ENCODE peak calls at places on chromosomes 16 and 17, in five cellular contexts. R, W, N, H and X are unnamed samples.

GRCh38 chr17:74699236-74699635 is 13.5 kb downstream of the CD300LF start:
- DNase-seq in R (no peak), W (no peak), N (no peak), H (no peak), X (no peak)

GRCh38 chr17:8163978-8164814 is 1.4 kb upstream of the VAMP2 start:
- DNase-seq in R (no peak), W (peak; percentile 50), N (peak; percentile 48), H (no peak), X (peak; percentile 83)

GRCh38 chr17:38464251-38464722 is 36.0 kb downstream of the ARHGAP23 start:
- DNase-seq in R (no peak), W (no peak), N (peak; percentile 8), H (no peak), X (no peak)

GRCh38 chr17:32265192-32265895 is at the start of gene RHBDL3:
- DNase-seq in R (no peak), W (no peak), N (no peak), H (peak; percentile 36), X (no peak)

GRCh38 chr17:74528491-74529199 is 2.6 kb downstream of the CD300LB start:
- DNase-seq in R (no peak), W (no peak), N (peak; percentile 77), H (no peak), X (no peak)

GRCh38 chr17:77453613-77454559 is 313.1 kb downstream of the SEC14L1 start:
- DNase-seq in R (peak; percentile 77), W (peak; percentile 57), N (peak; percentile 64), H (no peak), X (no peak)

GRCh38 chr16:50351116-50351515 is 17.7 kb downstream of the BRD7 start:
- DNase-seq in R (no peak), W (no peak), N (no peak), H (no peak), X (no peak)

GRCh38 chr17:37107406-37108083 is 158.8 kb downstream of the AATF start:
- DNase-seq in R (peak; percentile 76), W (peak; percentile 36), N (no peak), H (no peak), X (peak; percentile 85)

GRCh38 chr17:83160443-83161297 is 81.3 kb downstream of the METRNL start:
- DNase-seq in R (no peak), W (no peak), N (no peak), H (no peak), X (peak; percentile 45)

GRCh38 chr16:88941933-88942909 is 34.8 kb downstream of the CBFA2T3 start:
- DNase-seq in R (no peak), W (peak; percentile 25), N (peak; percentile 89), H (peak; percentile 83), X (no peak)

GRCh38 chr16:8867483-8868271 is 1.1 kb downstream of the CARHSP1 start:
- DNase-seq in R (no peak), W (no peak), N (no peak), H (no peak), X (no peak)

GRCh38 chr17:77186141-77186604 is 45.4 kb downstream of the SEC14L1 start:
- DNase-seq in R (no peak), W (no peak), N (no peak), H (no peak), X (no peak)

GRCh38 chr17:81386646-81387234 is 8.5 kb upstream of the BAHCC1 start:
- DNase-seq in R (no peak), W (peak; percentile 33), N (no peak), H (no peak), X (peak; percentile 85)

GRCh38 chr17:5832886-5833285 is 237.3 kb upstream of the WSCD1 start:
- DNase-seq in R (peak; percentile 84), W (peak; percentile 10), N (no peak), H (no peak), X (no peak)

GRCh38 chr16:66358231-66358630 is 8.3 kb upstream of the CDH5 start:
- DNase-seq in R (peak; percentile 49), W (no peak), N (no peak), H (no peak), X (peak; percentile 10)

GRCh38 chr16:8552487-8553221 is 37.7 kb downstream of the TMEM114 start:
- DNase-seq in R (no peak), W (no peak), N (no peak), H (no peak), X (no peak)

GRCh38 chr16:23869052-23869451 is 33.3 kb downstream of the PRKCB start:
- DNase-seq in R (no peak), W (no peak), N (no peak), H (no peak), X (no peak)

GRCh38 chr16:67542464-67542863 is 13.8 kb downstream of the RIPOR1 start:
- DNase-seq in R (peak; percentile 42), W (peak; percentile 68), N (peak; percentile 79), H (peak; percentile 47), X (peak; percentile 62)

GRCh38 chr17:44269795-44270320 is 1.9 kb upstream of the SLC4A1 start:
- DNase-seq in R (no peak), W (no peak), N (no peak), H (no peak), X (no peak)

GRCh38 chr16:57376313-57376818 is 4.1 kb downstream of the CX3CL1 start:
- DNase-seq in R (no peak), W (no peak), N (no peak), H (no peak), X (no peak)

GRCh38 chr17:77475012-77475976 is 334.5 kb downstream of the SEC14L1 start:
- DNase-seq in R (peak; percentile 85), W (peak; percentile 83), N (no peak), H (no peak), X (no peak)

GRCh38 chr16:88469615-88470395 is 16.7 kb downstream of the ZFPM1 start:
- DNase-seq in R (no peak), W (no peak), N (peak; percentile 55), H (no peak), X (no peak)

GRCh38 chr17:81566461-81567126 is 14.4 kb upstream of the FAAP100 start:
- DNase-seq in R (peak; percentile 79), W (peak; percentile 98), N (no peak), H (no peak), X (no peak)

GRCh38 chr16:86080982-86081381 is 182.0 kb downstream of the IRF8 start:
- DNase-seq in R (no peak), W (no peak), N (no peak), H (no peak), X (no peak)

GRCh38 chr16:8953064-8953463 is 10.6 kb downstream of the USP7 start:
- DNase-seq in R (no peak), W (no peak), N (no peak), H (no peak), X (no peak)

GRCh38 chr16:63612462-63613227 is 1509.2 kb downstream of the CDH11 start:
- DNase-seq in R (no peak), W (no peak), N (no peak), H (no peak), X (no peak)
- TF ChIP-seq CTCF in R (no peak), W (no peak), N (no peak), H (no peak), X (no peak)

GRCh38 chr16:1583180-1583579 is 28.7 kb downstream of the IFT140 start:
- DNase-seq in R (no peak), W (no peak), N (no peak), H (no peak), X (no peak)
- TF ChIP-seq CTCF in R (no peak), W (no peak), N (no peak), H (no peak), X (no peak)

DNA sequence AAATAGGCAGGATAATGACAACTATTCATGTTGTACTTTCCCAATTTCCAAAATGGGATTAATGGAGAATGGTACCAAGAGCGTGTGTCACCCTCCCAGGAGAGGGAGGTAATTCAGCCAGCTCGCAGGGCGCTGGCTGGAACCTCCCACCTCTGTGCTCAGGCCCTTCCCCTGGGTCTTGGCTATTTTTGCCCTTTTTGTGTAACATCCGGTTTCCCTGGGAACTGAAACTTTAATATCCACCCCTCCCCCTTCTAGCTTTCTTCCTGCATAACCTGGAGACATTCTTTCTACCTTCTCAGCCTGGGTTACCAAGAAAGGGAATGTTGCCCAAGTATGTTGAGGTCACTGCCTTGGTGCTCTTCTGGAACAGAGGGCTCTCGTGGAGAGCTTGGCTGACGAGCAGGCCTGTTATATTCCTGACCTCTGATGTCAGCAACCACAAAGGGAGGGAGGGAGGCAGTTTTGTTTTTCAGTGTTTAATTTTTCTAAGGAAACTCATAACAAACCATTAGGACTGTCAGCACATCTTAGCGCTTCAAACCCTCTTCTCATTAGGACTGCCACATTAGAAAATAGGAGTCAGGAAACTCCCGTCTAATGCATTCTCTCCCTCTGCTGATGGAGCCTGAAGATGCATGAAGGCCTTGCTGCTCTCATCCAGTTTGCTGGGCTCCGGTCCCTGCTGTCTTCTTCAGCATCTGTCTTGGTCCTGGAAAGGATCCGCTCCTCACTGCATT is 25.6 kb downstream of the ITGB3 start:
- DNase-seq in R (peak; percentile 99), W (peak; percentile 98), N (peak; percentile 82), H (no peak), X (peak; percentile 73)
- TF ChIP-seq CTCF in R (no peak), W (peak; percentile 10), N (no peak), H (no peak), X (no peak)

GRCh38 chr17:57735707-57736106 is 9.4 kb downstream of the CCDC182 start:
- DNase-seq in R (peak; percentile 14), W (no peak), N (no peak), H (peak; percentile 50), X (no peak)
- TF ChIP-seq CTCF in R (peak; percentile 52), W (no peak), N (peak; percentile 15), H (peak; percentile 29), X (peak; percentile 8)

GRCh38 chr16:12350945-12351344 is 374.4 kb downstream of the SNX29 start:
- DNase-seq in R (no peak), W (no peak), N (no peak), H (peak; percentile 21), X (no peak)
- TF ChIP-seq CTCF in R (no peak), W (no peak), N (no peak), H (no peak), X (no peak)

DNA sequence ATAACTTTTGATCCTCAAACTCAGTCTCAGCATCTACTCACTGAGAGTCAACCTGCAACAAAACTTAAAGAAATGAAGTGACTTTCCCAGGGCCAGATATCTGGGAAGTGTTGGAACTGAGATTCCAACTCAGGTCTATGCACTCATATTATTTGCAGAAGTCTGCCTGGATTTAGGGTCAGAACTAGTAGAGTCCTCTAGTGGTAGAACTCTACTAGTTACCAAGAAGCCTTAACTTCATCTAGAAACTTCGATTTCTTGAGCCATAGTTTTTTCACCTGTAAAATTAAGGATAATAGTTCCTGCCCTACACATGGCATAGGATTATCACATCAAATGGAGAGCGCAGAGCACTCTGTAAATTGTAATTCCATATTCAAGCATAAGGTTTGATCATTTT is 23.4 kb upstream of the KRT24 start:
- DNase-seq in R (no peak), W (no peak), N (no peak), H (no peak), X (no peak)
- TF ChIP-seq CTCF in R (peak; percentile 64), W (peak; percentile 25), N (peak; percentile 8), H (no peak), X (peak; percentile 51)

DNA sequence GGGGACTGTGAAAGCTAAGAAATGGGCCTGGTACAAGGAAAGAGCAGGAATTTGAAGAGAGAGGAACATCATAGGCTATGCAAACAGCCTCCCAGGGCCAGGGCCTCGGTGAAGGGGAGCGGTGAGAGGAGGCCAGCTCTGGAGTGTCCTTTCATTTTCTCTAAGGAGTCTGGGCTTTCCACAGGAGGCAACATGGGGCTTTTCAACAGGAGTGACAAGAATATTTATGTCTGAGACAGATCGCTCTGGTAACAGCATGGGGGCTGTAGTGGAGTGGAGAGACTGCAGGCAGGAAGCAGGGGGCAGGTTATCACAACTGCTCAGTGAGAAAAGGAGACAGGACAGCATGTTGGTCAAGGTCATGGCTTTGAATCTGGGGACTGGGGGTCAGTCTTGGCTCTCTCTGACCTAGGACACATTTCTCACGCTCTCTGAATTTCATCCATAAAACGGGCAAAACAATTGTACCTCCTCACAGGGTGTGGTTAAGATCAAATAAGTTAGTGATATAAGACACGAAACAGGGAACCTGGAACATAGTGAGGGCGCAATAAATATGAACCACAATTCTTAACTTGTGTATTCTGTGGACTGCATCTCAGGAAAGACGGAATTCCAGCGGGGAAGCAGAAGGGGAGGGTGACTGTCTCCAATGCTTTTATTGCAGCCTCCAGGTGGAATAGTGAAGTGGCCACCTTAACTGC is 49.9 kb downstream of the TOM1L2 start:
- DNase-seq in R (no peak), W (no peak), N (no peak), H (no peak), X (no peak)
- TF ChIP-seq CTCF in R (no peak), W (no peak), N (no peak), H (no peak), X (no peak)